ENCODE peak calls at places on chromosomes 16 and 17, in eight cellular contexts. G, V, T, Y, A, B, L and H are unnamed samples.

GRCh38 chr16:23523321-23523720 is 13.0 kb upstream of the GGA2 start:
- DNase-seq in G (no peak), V (no peak), T (no peak), Y (no peak), A (no peak), B (no peak), L (no peak), H (no peak)

GRCh38 chr16:66917741-66918140 is 944 bp downstream of the CDH16 start:
- DNase-seq in G (no peak), V (no peak), T (no peak), Y (no peak), A (no peak), B (no peak), L (no peak), H (no peak)

GRCh38 chr16:89471225-89471624 is 19.1 kb downstream of the ANKRD11 start:
- DNase-seq in G (peak), V (no peak), T (no peak), Y (no peak), A (no peak), B (no peak), L (no peak), H (no peak)

GRCh38 chr17:11935734-11936406 is 61.4 kb downstream of the ZNF18 start:
- DNase-seq in G (no peak), V (no peak), T (peak), Y (peak), A (no peak), B (no peak), L (peak), H (no peak)

GRCh38 chr17:81511800-81512559 is 619 bp downstream of the ACTG1 start:
- DNase-seq in G (no peak), V (peak), T (no peak), Y (peak), A (peak), B (no peak), L (peak), H (no peak)

GRCh38 chr17:50883850-50884291 is 17.7 kb upstream of the TOB1 start:
- DNase-seq in G (no peak), V (no peak), T (peak), Y (peak), A (no peak), B (no peak), L (peak), H (no peak)

GRCh38 chr17:50201226-50201854 is at the start of gene COL1A1:
- DNase-seq in G (no peak), V (peak), T (no peak), Y (no peak), A (no peak), B (no peak), L (peak), H (no peak)

GRCh38 chr17:3556239-3556904 is 1.2 kb downstream of the TRPV3 start:
- DNase-seq in G (no peak), V (no peak), T (no peak), Y (no peak), A (no peak), B (no peak), L (no peak), H (no peak)

GRCh38 chr17:37506678-37507077 is 17.0 kb downstream of the DUSP14 start:
- DNase-seq in G (no peak), V (no peak), T (peak), Y (peak), A (peak), B (no peak), L (no peak), H (no peak)

GRCh38 chr16:89507219-89507833 is 877 bp upstream of the SPG7 start:
- DNase-seq in G (no peak), V (no peak), T (no peak), Y (no peak), A (peak), B (no peak), L (no peak), H (no peak)

GRCh38 chr17:32266389-32267269 is 997 bp downstream of the RHBDL3 start:
- DNase-seq in G (no peak), V (no peak), T (no peak), Y (no peak), A (peak), B (no peak), L (no peak), H (no peak)

GRCh38 chr16:68792465-68793324 is 50.6 kb upstream of the TANGO6 start:
- DNase-seq in G (peak), V (no peak), T (peak), Y (no peak), A (no peak), B (no peak), L (no peak), H (no peak)

GRCh38 chr16:86048882-86049585 is 150.1 kb downstream of the IRF8 start:
- DNase-seq in G (no peak), V (no peak), T (no peak), Y (peak), A (no peak), B (no peak), L (peak), H (no peak)

GRCh38 chr16:12276631-12277030 is 300.1 kb downstream of the SNX29 start:
- DNase-seq in G (no peak), V (no peak), T (no peak), Y (no peak), A (no peak), B (no peak), L (no peak), H (no peak)

GRCh38 chr17:31308372-31308905 is 5.4 kb downstream of the EVI2B start:
- DNase-seq in G (no peak), V (no peak), T (peak), Y (no peak), A (no peak), B (no peak), L (no peak), H (no peak)

GRCh38 chr16:88596477-88596876 is 26.3 kb downstream of the ZC3H18 start:
- DNase-seq in G (no peak), V (no peak), T (no peak), Y (no peak), A (no peak), B (no peak), L (no peak), H (no peak)

GRCh38 chr16:73361061-73361460 is 313.1 kb upstream of the ZFHX3 start:
- DNase-seq in G (no peak), V (no peak), T (no peak), Y (no peak), A (no peak), B (no peak), L (no peak), H (no peak)

GRCh38 chr17:35372846-35373531 is 432 bp downstream of the SLFN11 start:
- DNase-seq in G (no peak), V (no peak), T (peak), Y (no peak), A (peak), B (no peak), L (no peak), H (no peak)

GRCh38 chr16:17420821-17421220 is 49.9 kb downstream of the XYLT1 start:
- DNase-seq in G (no peak), V (no peak), T (no peak), Y (no peak), A (no peak), B (no peak), L (no peak), H (no peak)

GRCh38 chr17:19726615-19727376 is 10.4 kb upstream of the SLC47A2 start:
- DNase-seq in G (no peak), V (no peak), T (no peak), Y (no peak), A (no peak), B (no peak), L (no peak), H (no peak)

GRCh38 chr16:46577988-46578579 is 43.1 kb downstream of the SHCBP1 start:
- DNase-seq in G (no peak), V (no peak), T (no peak), Y (no peak), A (no peak), B (no peak), L (no peak), H (no peak)

GRCh38 chr17:9924735-9925191 is 19.7 kb upstream of the RCVRN start:
- DNase-seq in G (no peak), V (peak), T (peak), Y (peak), A (peak), B (peak), L (no peak), H (no peak)

GRCh38 chr17:4711671-4712111 is 1.3 kb downstream of the ARRB2 start:
- DNase-seq in G (no peak), V (peak), T (peak), Y (peak), A (no peak), B (no peak), L (peak), H (no peak)

GRCh38 chr16:9846362-9847099 is 335.7 kb downstream of the GRIN2A start:
- DNase-seq in G (no peak), V (no peak), T (no peak), Y (no peak), A (no peak), B (no peak), L (no peak), H (no peak)

GRCh38 chr16:85366031-85366763 is 246.9 kb upstream of the GSE1 start:
- DNase-seq in G (no peak), V (no peak), T (no peak), Y (no peak), A (no peak), B (no peak), L (no peak), H (no peak)

GRCh38 chr17:30232015-30232821 is 3.3 kb downstream of the SLC6A4 start:
- DNase-seq in G (no peak), V (no peak), T (no peak), Y (no peak), A (no peak), B (no peak), L (no peak), H (no peak)

GRCh38 chr17:7552621-7553051 is 3.8 kb downstream of the TNFSF12 start:
- DNase-seq in G (no peak), V (no peak), T (peak), Y (peak), A (no peak), B (no peak), L (peak), H (no peak)

GRCh38 chr16:88403794-88404581 is 21.2 kb downstream of the ZNF469 start:
- DNase-seq in G (no peak), V (no peak), T (no peak), Y (peak), A (no peak), B (no peak), L (no peak), H (no peak)

GRCh38 chr16:64900517-64900916 is 221.3 kb downstream of the CDH11 start:
- DNase-seq in G (no peak), V (no peak), T (no peak), Y (no peak), A (no peak), B (no peak), L (no peak), H (no peak)

GRCh38 chr17:27540300-27541105 is 84.3 kb downstream of the KSR1 start:
- DNase-seq in G (peak), V (peak), T (peak), Y (no peak), A (no peak), B (no peak), L (peak), H (no peak)

GRCh38 chr17:59366040-59366757 is 34.7 kb downstream of the YPEL2 start:
- DNase-seq in G (no peak), V (no peak), T (peak), Y (no peak), A (no peak), B (no peak), L (no peak), H (no peak)